ENCODE peak calls at places on chromosomes 6 and 20, in four cellular contexts. G is kidney, U is spleen, O is A673. X is an unnamed sample. For H3K4me1, the result is how much of the 10 kb centered on the place peaks cover.

GRCh38 chr6:153167907-153168306 is 36.8 kb upstream of the RGS17 start:
- DNase-seq in O (no peak), G (no peak), U (no peak), X (no peak)

GRCh38 chr6:16316741-16317251 is 78.4 kb downstream of the GMPR start:
- DNase-seq in G (no peak), O (peak), U (no peak), X (peak)

GRCh38 chr20:397432-398237 is 10.5 kb upstream of the RBCK1 start:
- DNase-seq in O (no peak), G (no peak), U (peak), X (no peak)

GRCh38 chr6:56914791-56915658 is 39.9 kb upstream of the BEND6 start:
- DNase-seq in O (no peak), U (no peak), G (no peak), X (peak)

GRCh38 chr6:14429396-14429795 is 311.8 kb downstream of the CD83 start:
- DNase-seq in U (no peak), G (no peak), O (no peak), X (no peak)

GRCh38 chr20:38117635-38118034 is 47.4 kb downstream of the TGM2 start:
- DNase-seq in G (no peak), U (no peak), O (no peak), X (no peak)

GRCh38 chr20:2755451-2756055 is 44.9 kb downstream of the CPXM1 start:
- DNase-seq in U (peak), O (no peak), G (no peak), X (no peak)

GRCh38 chr6:257774-258173 is 34.5 kb upstream of the DUSP22 start:
- DNase-seq in O (no peak), G (no peak), U (no peak), X (no peak)

GRCh38 chr6:125224236-125224861 is 70.8 kb downstream of the TPD52L1 start:
- DNase-seq in O (no peak), G (no peak), U (no peak), X (no peak)

GRCh38 chr6:35678021-35678654 is 10.6 kb downstream of the FKBP5 start:
- DNase-seq in G (no peak), U (no peak), O (no peak), X (no peak)

GRCh38 chr6:3079700-3080099 is 11.4 kb downstream of the RIPK1 start:
- DNase-seq in U (no peak), G (no peak), O (no peak), X (no peak)

GRCh38 chr6:105507811-105508210 is 104.9 kb upstream of the PREP start:
- DNase-seq in O (no peak), U (no peak), G (no peak), X (no peak)

GRCh38 chr6:125444234-125444949 is 142.6 kb upstream of the HDDC2 start:
- DNase-seq in U (no peak), O (no peak), G (peak), X (peak)

GRCh38 chr6:73803562-73804221 is 107.7 kb downstream of the CD109 start:
- DNase-seq in U (no peak), O (peak), G (no peak), X (peak)

GRCh38 chr6:109194770-109195169 is 99.5 kb downstream of the CEP57L1 start:
- DNase-seq in O (no peak), G (no peak), U (no peak), X (no peak)

GRCh38 chr6:85166106-85166505 is 283.8 kb upstream of the NT5E start:
- DNase-seq in U (no peak), O (no peak), G (no peak), X (no peak)

GRCh38 chr6:158958504-158959386 is 41.3 kb downstream of the RSPH3 start:
- DNase-seq in O (no peak), G (no peak), U (no peak), X (no peak)

GRCh38 chr6:147779624-147780023 is 271.1 kb downstream of the SAMD5 start:
- DNase-seq in G (no peak), O (no peak), U (no peak), X (no peak)

GRCh38 chr6:134288538-134289203 is 29.2 kb downstream of the SGK1 start:
- DNase-seq in O (peak), U (no peak), G (no peak), X (no peak)

GRCh38 chr20:44596876-44597275 is 14.5 kb downstream of the PKIG start:
- DNase-seq in G (no peak), O (no peak), U (no peak), X (no peak)

GRCh38 chr20:32052792-32053362 is 835 bp downstream of the HCK start:
- DNase-seq in O (no peak), G (peak), U (peak), X (peak)

GRCh38 chr6:87723727-87724078 is 21.7 kb upstream of the AKIRIN2 start:
- DNase-seq in O (no peak), G (no peak), U (no peak), X (no peak)

GRCh38 chr6:170298688-170299087 is 7.8 kb upstream of the DLL1 start:
- DNase-seq in O (no peak), U (no peak), G (no peak), X (no peak)

GRCh38 chr20:9838378-9839295 is at the start of gene PAK5:
- DNase-seq in O (peak), U (peak), G (peak), X (peak)

GRCh38 chr6:33894438-33894837 is 90.6 kb upstream of the MLN start:
- DNase-seq in G (peak), O (peak), U (no peak), X (no peak)

GRCh38 chr6:156174026-156174880 is 602.9 kb upstream of the ARID1B start:
- DNase-seq in U (no peak), O (no peak), G (no peak), X (no peak)

GRCh38 chr6:156175433-156175832 is 601.7 kb upstream of the ARID1B start:
- DNase-seq in U (no peak), G (no peak), O (no peak), X (no peak)

GRCh38 chr6:156175971-156176421 is 601.2 kb upstream of the ARID1B start:
- DNase-seq in G (peak), U (no peak), O (peak), X (peak)
- TF ChIP-seq CTCF in G (no peak), U (no peak), O (peak), X (peak)

GRCh38 chr6:116714761-116715160 is 33.8 kb downstream of the KPNA5 start:
- DNase-seq in O (no peak), G (no peak), U (no peak), X (no peak)
- H3K4me1 ChIP-seq in O (under half), G (under half), U (under half), X (under half)

GRCh38 chr6:24539416-24539815 is 44.6 kb downstream of the ALDH5A1 start:
- DNase-seq in G (no peak), U (no peak), O (no peak), X (no peak)
- H3K4me3 ChIP-seq in G (no peak), U (no peak), O (no peak), X (no peak)

DNA sequence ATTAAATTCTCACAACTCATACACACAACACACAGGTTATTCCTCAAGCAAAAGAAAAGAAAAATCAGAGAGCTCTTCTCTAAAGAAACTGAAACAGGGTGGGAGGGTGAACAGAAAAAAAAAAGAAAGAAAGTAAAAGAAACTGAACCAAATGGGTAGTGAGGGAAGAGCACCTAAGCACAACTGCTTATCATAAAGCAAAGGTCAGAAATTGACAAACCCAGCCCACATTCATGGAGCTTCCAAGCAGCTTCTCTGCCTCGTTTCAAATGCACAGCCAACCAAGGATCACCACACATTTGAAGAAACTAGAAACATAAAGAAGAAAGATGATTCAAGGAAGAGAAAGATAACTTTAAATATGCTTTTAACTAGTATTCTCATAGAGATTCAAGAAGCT is 90.5 kb downstream of the RNGTT start:
- DNase-seq in O (no peak), G (no peak), U (no peak), X (no peak)
- TF ChIP-seq CTCF in O (no peak), G (no peak), U (no peak), X (no peak)

DNA sequence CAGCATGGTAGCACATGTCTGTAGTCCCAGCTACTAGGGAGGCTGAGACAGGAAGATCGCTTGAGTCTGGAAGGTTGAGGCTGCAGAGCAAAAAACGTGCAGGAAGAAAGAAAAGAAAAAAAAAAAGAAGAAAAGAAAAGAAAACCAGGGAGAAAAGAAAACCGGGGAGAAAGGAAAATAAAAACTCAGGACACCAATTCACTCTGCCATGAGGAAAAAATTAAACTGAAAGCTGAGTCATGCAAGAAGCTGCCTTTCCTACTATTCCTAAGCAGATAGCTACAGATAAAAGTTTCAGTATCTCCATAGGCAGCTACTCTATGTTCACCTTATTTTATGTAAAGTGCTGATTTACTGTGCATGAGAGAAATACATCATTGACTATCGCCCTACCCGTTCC is 10.5 kb downstream of the PTGIS start:
- DNase-seq in G (no peak), O (no peak), U (no peak), X (no peak)
- H3K4me1 ChIP-seq in G (under half), O (under half), U (under half), X (under half)

GRCh38 chr20:60649541-60649940 is 602.5 kb upstream of the CDH4 start:
- DNase-seq in O (no peak), G (no peak), U (no peak), X (no peak)
- H3K4me3 ChIP-seq in O (no peak), G (no peak), U (no peak), X (no peak)

GRCh38 chr6:31764239-31764638 is 1.8 kb downstream of the SAPCD1 start:
- DNase-seq in G (peak), O (no peak), U (peak), X (no peak)
- TF ChIP-seq CTCF in G (no peak), O (no peak), U (no peak), X (no peak)

X was measured in testis.